ENCODE peak calls at places on chromosomes 7 and 10, in four cellular contexts. One of them, this sample, is unnamed.

GRCh38 chr7:158811461-158811860 is 17.8 kb downstream of the ESYT2 start:
- DNase-seq in pancreas: no peak
- DNase-seq in cardiac fibroblast: peak
- DNase-seq in A549: peak
- DNase-seq in this sample: no peak

GRCh38 chr10:88194961-88195367 is 331.5 kb downstream of the PTEN start:
- DNase-seq in A549: no peak
- DNase-seq in pancreas: no peak
- DNase-seq in cardiac fibroblast: no peak
- DNase-seq in this sample: no peak

GRCh38 chr7:112160130-112160770 is 45.9 kb downstream of the DOCK4 start:
- DNase-seq in A549: peak
- DNase-seq in cardiac fibroblast: peak
- DNase-seq in pancreas: no peak
- DNase-seq in this sample: no peak

GRCh38 chr10:132516771-132517725 is 20.5 kb upstream of the INPP5A start:
- DNase-seq in pancreas: peak
- DNase-seq in cardiac fibroblast: peak
- DNase-seq in A549: peak
- DNase-seq in this sample: peak

GRCh38 chr7:8442814-8443304 is 9.4 kb downstream of the NXPH1 start:
- DNase-seq in A549: no peak
- DNase-seq in cardiac fibroblast: peak
- DNase-seq in pancreas: peak
- DNase-seq in this sample: no peak

GRCh38 chr7:131231381-131232220 is 96.1 kb upstream of the MKLN1 start:
- DNase-seq in pancreas: no peak
- DNase-seq in cardiac fibroblast: peak
- DNase-seq in A549: peak
- DNase-seq in this sample: no peak

GRCh38 chr7:18610331-18610948 is 114.9 kb downstream of the HDAC9 start:
- DNase-seq in A549: peak
- DNase-seq in pancreas: no peak
- DNase-seq in cardiac fibroblast: peak
- DNase-seq in this sample: no peak

GRCh38 chr7:29154076-29154475 is 7.7 kb upstream of the CPVL start:
- DNase-seq in A549: no peak
- DNase-seq in pancreas: no peak
- DNase-seq in cardiac fibroblast: no peak
- DNase-seq in this sample: no peak